ENCODE peak calls at places on chromosome 5, in nine cellular contexts. D is endothelial cell, O is foreskin fibroblast, B is AG04450, R is GM12865, X is cardiac muscle cell, Q is AG04449, A is cardiac fibroblast, T is B cell. C is an unnamed sample.

GRCh38 chr5:139645495-139645871 is 2.7 kb upstream of the CXXC5 start:
- DNase-seq in Q (no peak), O (no peak), R (no peak), D (no peak), B (no peak), X (no peak), T (no peak), A (no peak), C (no peak)

GRCh38 chr5:120151181-120151580 is 312.9 kb upstream of the PRR16 start:
- DNase-seq in A (no peak), B (no peak), Q (no peak), X (no peak), T (no peak), R (no peak), D (no peak), O (no peak), C (no peak)

GRCh38 chr5:152063004-152063403 is 138.4 kb upstream of the GLRA1 start:
- DNase-seq in Q (no peak), O (no peak), X (no peak), T (no peak), A (no peak), R (no peak), D (no peak), B (no peak), C (no peak)

GRCh38 chr5:152464048-152464447 is 59.0 kb upstream of the NMUR2 start:
- DNase-seq in Q (no peak), X (no peak), T (no peak), A (no peak), B (no peak), D (no peak), O (no peak), R (no peak), C (no peak)

GRCh38 chr5:139910901-139911300 is 115.3 kb downstream of the PSD2 start:
- DNase-seq in D (no peak), O (no peak), B (no peak), T (no peak), X (no peak), Q (no peak), R (no peak), A (no peak), C (no peak)

GRCh38 chr5:136157514-136157913 is 24.9 kb downstream of the SMAD5 start:
- DNase-seq in O (no peak), R (no peak), D (no peak), Q (no peak), B (no peak), T (no peak), A (no peak), X (no peak), C (no peak)

GRCh38 chr5:140145223-140145622 is 19.5 kb downstream of the IGIP start:
- DNase-seq in A (no peak), O (no peak), X (no peak), D (no peak), Q (no peak), B (no peak), T (no peak), R (no peak), C (no peak)

GRCh38 chr5:147688965-147689364 is 93.6 kb downstream of the JAKMIP2 start:
- DNase-seq in Q (no peak), O (peak; percentile 32), B (no peak), D (no peak), X (peak; percentile 55), T (no peak), A (no peak), R (no peak), C (no peak)

GRCh38 chr5:126883801-126884200 is 106.9 kb downstream of the LMNB1 start:
- DNase-seq in A (peak; percentile 28), Q (no peak), D (no peak), T (no peak), B (no peak), X (peak; percentile 26), O (no peak), R (no peak), C (no peak)

GRCh38 chr5:126884269-126884819 is 107.4 kb downstream of the LMNB1 start:
- DNase-seq in A (peak; percentile 89), Q (peak; percentile 70), O (peak; percentile 91), T (no peak), B (peak; percentile 68), X (peak; percentile 81), R (no peak), D (no peak), C (peak; percentile 78)

GRCh38 chr5:126878085-126878484 is 101.1 kb downstream of the LMNB1 start:
- DNase-seq in D (no peak), Q (no peak), R (no peak), O (no peak), A (no peak), B (no peak), T (no peak), X (no peak), C (no peak)

GRCh38 chr5:126878624-126879023 is 101.7 kb downstream of the LMNB1 start:
- DNase-seq in D (no peak), R (no peak), T (no peak), Q (no peak), X (no peak), A (no peak), O (no peak), B (no peak), C (no peak)

GRCh38 chr5:126881821-126882220 is 104.9 kb downstream of the LMNB1 start:
- DNase-seq in R (no peak), A (no peak), D (no peak), X (no peak), B (no peak), T (no peak), Q (no peak), O (no peak), C (no peak)
- TF ChIP-seq CTCF in R (no peak), A (no peak), D (no peak), X (no peak), B (no peak), T (no peak), Q (no peak), O (no peak), C (no peak)

GRCh38 chr5:142654578-142655042 is 31.3 kb downstream of the FGF1 start:
- DNase-seq in Q (no peak), O (peak; percentile 23), X (no peak), A (no peak), T (no peak), R (no peak), B (no peak), D (no peak), C (no peak)
- TF ChIP-seq CTCF in Q (no peak), O (no peak), X (no peak), A (peak; percentile 20), T (no peak), R (no peak), B (peak; percentile 25), D (peak; percentile 29), C (no peak)

DNA sequence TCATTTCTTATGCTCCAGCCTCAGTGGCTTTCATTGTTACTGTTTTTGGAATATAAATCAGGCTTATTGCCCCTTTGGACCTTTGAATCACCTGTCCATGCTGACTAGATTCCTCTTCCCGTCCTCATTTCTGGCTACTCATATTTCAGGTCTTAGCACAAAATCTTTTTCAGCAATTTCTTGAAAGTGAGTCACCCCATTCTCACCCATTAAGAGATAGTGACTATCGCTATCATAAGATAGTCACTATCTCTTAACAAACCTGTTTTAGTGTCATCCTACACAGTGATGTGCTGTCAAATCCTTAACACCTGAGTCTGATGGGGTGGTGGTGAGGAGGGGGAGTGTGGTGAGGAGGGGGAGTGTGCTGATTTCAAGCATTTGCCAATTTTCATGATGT is 95.1 kb downstream of the GRIA1 start:
- DNase-seq in A (no peak), O (peak; percentile 27), Q (no peak), X (no peak), B (no peak), D (no peak), T (no peak), R (no peak), C (no peak)
- TF ChIP-seq CTCF in A (no peak), O (no peak), Q (no peak), X (no peak), B (no peak), D (no peak), T (no peak), R (no peak), C (no peak)

GRCh38 chr5:88143693-88144218 is 124.9 kb downstream of the TMEM161B start:
- DNase-seq in D (no peak), Q (no peak), A (no peak), B (no peak), X (no peak), R (no peak), T (no peak), O (no peak), C (no peak)
- TF ChIP-seq CTCF in D (no peak), Q (no peak), A (no peak), B (no peak), X (no peak), R (no peak), T (no peak), O (no peak), C (no peak)

DNA sequence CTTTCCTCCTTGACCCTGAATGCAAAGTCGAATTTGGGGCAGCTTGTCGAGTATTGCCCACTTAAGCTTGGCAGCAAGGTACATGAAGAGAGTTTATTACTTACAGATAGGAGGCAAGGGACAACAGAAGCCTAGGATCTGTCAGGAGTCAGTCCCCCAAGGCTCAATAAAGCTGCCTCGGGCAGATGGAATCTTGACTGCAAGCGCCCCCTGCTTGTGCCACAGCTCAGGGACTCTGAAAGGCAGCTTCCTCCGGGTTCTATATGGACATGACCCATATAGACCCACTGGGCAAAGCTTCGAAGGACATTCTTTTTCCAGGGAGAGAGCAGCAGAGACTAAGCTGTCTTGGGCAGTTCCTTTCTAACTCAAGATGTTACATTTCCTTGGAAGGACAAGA is 971.5 kb downstream of the EFNA5 start:
- DNase-seq in Q (no peak), R (peak; percentile 37), X (no peak), O (no peak), A (no peak), B (no peak), D (no peak), T (no peak), C (no peak)
- TF ChIP-seq CTCF in Q (no peak), R (peak; percentile 12), X (no peak), O (no peak), A (peak; percentile 1), B (no peak), D (no peak), T (no peak), C (no peak)

GRCh38 chr5:77775773-77776605 is at the start of gene TBCA:
- DNase-seq in R (peak; percentile 96), D (peak; percentile 86), B (peak; percentile 73), O (peak; percentile 98), T (peak; percentile 96), X (peak; percentile 97), A (peak; percentile 89), Q (peak; percentile 24), C (peak; percentile 90)
- TF ChIP-seq CTCF in R (peak; percentile 13), D (peak; percentile 43), B (no peak), O (peak; percentile 2), T (peak; percentile 42), X (peak; percentile 10), A (no peak), Q (no peak), C (no peak)

DNA sequence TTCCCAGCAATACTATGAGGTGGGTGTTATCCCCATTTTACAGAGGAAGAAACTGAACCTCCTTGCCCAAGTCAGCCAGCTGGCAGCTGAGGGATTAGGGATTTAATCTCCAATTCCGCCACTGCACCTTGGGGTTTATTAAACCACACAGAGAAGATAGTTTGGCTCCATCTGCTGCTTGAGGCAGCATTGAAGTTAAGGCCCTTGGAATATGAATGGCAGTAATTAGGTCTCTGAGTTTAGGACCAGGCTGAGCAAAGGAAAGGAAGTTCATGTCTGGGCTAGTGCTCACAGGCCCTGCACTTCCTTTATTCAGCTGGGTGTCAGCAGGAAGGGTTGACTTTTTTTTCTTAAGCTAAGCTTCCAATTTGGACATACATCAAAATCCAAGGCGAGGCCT is 86.9 kb upstream of the GDNF start:
- DNase-seq in B (no peak), R (no peak), Q (no peak), D (no peak), O (peak; percentile 50), A (peak; percentile 5), X (peak; percentile 6), T (no peak), C (peak; percentile 34)
- TF ChIP-seq CTCF in B (peak; percentile 30), R (no peak), Q (no peak), D (no peak), O (peak; percentile 8), A (no peak), X (no peak), T (no peak), C (no peak)